ENCODE peak calls at places on chromosomes 5 and 9, in ten cellular contexts. Y is G401, A is neural crest cell, C is hypothalamus, M is cerebellar cortex, F is IMR-90, V is HFFc6, J is iPS DF 19.7, Q is EL, L is left lung. U is an unnamed sample.

GRCh38 chr5:96652769-96653455 is 9.3 kb upstream of the CAST start:
- DNase-seq in Y (no peak), A (no peak), C (no peak), M (no peak), F (peak), V (peak), J (no peak), Q (peak), L (no peak), U (no peak)

GRCh38 chr5:58983496-58983895 is 400.6 kb downstream of the RAB3C start:
- DNase-seq in Y (no peak), A (no peak), C (no peak), M (no peak), F (peak), V (no peak), J (no peak), Q (no peak), L (no peak), U (no peak)

GRCh38 chr9:95127249-95128176 is 190.0 kb downstream of the FANCC start:
- DNase-seq in Y (peak), A (peak), C (peak), M (peak), F (peak), V (peak), J (peak), Q (peak), L (peak), U (peak)

GRCh38 chr5:28301676-28302075 is 1263.3 kb upstream of the CDH9 start:
- DNase-seq in Y (no peak), A (no peak), C (no peak), M (no peak), F (peak), V (no peak), J (no peak), Q (peak), L (no peak), U (no peak)

GRCh38 chr9:111828193-111828592 is 33.5 kb upstream of the SHOC1 start:
- DNase-seq in Y (no peak), A (no peak), C (no peak), M (no peak), F (no peak), V (no peak), J (no peak), Q (peak), L (no peak), U (no peak)

GRCh38 chr5:145221416-145221815 is 613.7 kb downstream of the PRELID2 start:
- DNase-seq in Y (no peak), A (no peak), C (no peak), M (no peak), F (peak), V (no peak), J (no peak), Q (no peak), L (no peak), U (no peak)

GRCh38 chr5:149005077-149005892 is 57.6 kb downstream of the SH3TC2 start:
- DNase-seq in Y (no peak), A (no peak), C (no peak), M (no peak), F (peak), V (peak), J (no peak), Q (peak), L (no peak), U (no peak)

GRCh38 chr5:180135967-180136641 is 64.5 kb upstream of the RNF130 start:
- DNase-seq in Y (no peak), A (no peak), C (no peak), M (no peak), F (no peak), V (no peak), J (no peak), Q (no peak), L (peak), U (no peak)

GRCh38 chr9:5698810-5699556 is 70.1 kb downstream of the RIC1 start:
- DNase-seq in Y (no peak), A (no peak), C (no peak), M (no peak), F (peak), V (no peak), J (no peak), Q (no peak), L (no peak), U (no peak)

GRCh38 chr5:14980698-14981097 is 109.1 kb upstream of the ANKH start:
- DNase-seq in Y (no peak), A (no peak), C (no peak), M (no peak), F (no peak), V (no peak), J (no peak), Q (no peak), L (no peak), U (no peak)

GRCh38 chr5:159426694-159427093 is 96.4 kb upstream of the IL12B start:
- DNase-seq in Y (no peak), A (no peak), C (no peak), M (no peak), F (no peak), V (no peak), J (no peak), Q (no peak), L (no peak), U (no peak)

GRCh38 chr5:151037561-151038291 is 17.3 kb downstream of the GPX3 start:
- DNase-seq in Y (no peak), A (no peak), C (no peak), M (no peak), F (peak), V (peak), J (no peak), Q (peak), L (no peak), U (no peak)

GRCh38 chr5:154356256-154356655 is 89.5 kb upstream of the SAP30L start:
- DNase-seq in Y (no peak), A (no peak), C (no peak), M (no peak), F (peak), V (peak), J (no peak), Q (peak), L (no peak), U (no peak)

GRCh38 chr5:170631471-170632195 is 127.8 kb downstream of the KCNIP1 start:
- DNase-seq in Y (no peak), A (peak), C (peak), M (peak), F (no peak), V (no peak), J (no peak), Q (no peak), L (no peak), U (no peak)

GRCh38 chr9:21030389-21031035 is 928 bp downstream of the HACD4 start:
- DNase-seq in Y (peak), A (no peak), C (no peak), M (peak), F (peak), V (peak), J (no peak), Q (peak), L (no peak), U (no peak)

GRCh38 chr9:131276107-131276888 is at the start of gene FAM78A:
- DNase-seq in Y (no peak), A (no peak), C (no peak), M (no peak), F (no peak), V (no peak), J (no peak), Q (no peak), L (peak), U (no peak)

GRCh38 chr5:98458004-98458403 is 315.5 kb upstream of the RGMB start:
- DNase-seq in Y (no peak), A (no peak), C (no peak), M (no peak), F (peak), V (peak), J (no peak), Q (peak), L (no peak), U (no peak)

GRCh38 chr9:24436761-24437160 is 108.9 kb downstream of the IZUMO3 start:
- DNase-seq in Y (no peak), A (no peak), C (no peak), M (no peak), F (no peak), V (no peak), J (peak), Q (no peak), L (no peak), U (peak)

GRCh38 chr9:17936365-17936764 is 357.5 kb downstream of the SH3GL2 start:
- DNase-seq in Y (no peak), A (no peak), C (no peak), M (no peak), F (no peak), V (no peak), J (no peak), Q (no peak), L (no peak), U (no peak)

GRCh38 chr9:127583605-127584053 is 28.4 kb upstream of the STXBP1 start:
- DNase-seq in Y (no peak), A (no peak), C (no peak), M (no peak), F (peak), V (peak), J (no peak), Q (peak), L (no peak), U (no peak)

GRCh38 chr9:132798817-132799790 is 79.0 kb downstream of the AK8 start:
- DNase-seq in Y (no peak), A (no peak), C (no peak), M (no peak), F (no peak), V (no peak), J (no peak), Q (peak), L (no peak), U (no peak)

GRCh38 chr5:68484307-68485068 is 268.9 kb downstream of the PIK3R1 start:
- DNase-seq in Y (no peak), A (no peak), C (no peak), M (no peak), F (peak), V (peak), J (no peak), Q (peak), L (no peak), U (no peak)

GRCh38 chr5:131709043-131709442 is 74.0 kb upstream of the RAPGEF6 start:
- DNase-seq in Y (no peak), A (no peak), C (no peak), M (no peak), F (no peak), V (no peak), J (no peak), Q (no peak), L (no peak), U (no peak)

GRCh38 chr5:102294996-102295395 is 1.1 kb downstream of the SLCO4C1 start:
- DNase-seq in Y (no peak), A (no peak), C (no peak), M (no peak), F (no peak), V (no peak), J (no peak), Q (no peak), L (no peak), U (no peak)

GRCh38 chr9:130337784-130338380 is 72.3 kb downstream of the HMCN2 start:
- DNase-seq in Y (no peak), A (no peak), C (no peak), M (no peak), F (no peak), V (no peak), J (no peak), Q (no peak), L (peak), U (no peak)

GRCh38 chr5:86175224-86175623 is 442.5 kb upstream of the COX7C start:
- DNase-seq in Y (no peak), A (no peak), C (no peak), M (no peak), F (no peak), V (no peak), J (no peak), Q (no peak), L (no peak), U (no peak)

GRCh38 chr9:92444841-92445240 is 20.6 kb upstream of the OMD start:
- DNase-seq in Y (no peak), A (no peak), C (no peak), M (no peak), F (no peak), V (no peak), J (no peak), Q (no peak), L (no peak), U (no peak)

GRCh38 chr9:122158202-122158601 is 1.4 kb downstream of the NDUFA8 start:
- DNase-seq in Y (peak), A (peak), C (no peak), M (peak), F (peak), V (peak), J (no peak), Q (peak), L (no peak), U (peak)

GRCh38 chr5:79802995-79803394 is 113.4 kb downstream of the CMYA5 start:
- DNase-seq in Y (no peak), A (no peak), C (no peak), M (no peak), F (peak), V (no peak), J (no peak), Q (no peak), L (no peak), U (no peak)

GRCh38 chr9:88628811-88629210 is 93.8 kb downstream of the NXNL2 start:
- DNase-seq in Y (no peak), A (no peak), C (no peak), M (no peak), F (peak), V (no peak), J (no peak), Q (no peak), L (no peak), U (no peak)

GRCh38 chr9:83304686-83305085 is 233.5 kb downstream of the FRMD3 start:
- DNase-seq in Y (peak), A (no peak), C (peak), M (peak), F (peak), V (no peak), J (no peak), Q (peak), L (no peak), U (no peak)

GRCh38 chr5:65480306-65480865 is 1.3 kb downstream of the ADAMTS6 start:
- DNase-seq in Y (peak), A (no peak), C (peak), M (peak), F (peak), V (peak), J (no peak), Q (peak), L (no peak), U (no peak)

GRCh38 chr9:19424176-19424779 is 15.5 kb downstream of the ACER2 start:
- DNase-seq in Y (no peak), A (no peak), C (no peak), M (no peak), F (no peak), V (no peak), J (no peak), Q (no peak), L (no peak), U (no peak)

GRCh38 chr5:123211084-123211483 is 122.0 kb downstream of the PRDM6 start:
- DNase-seq in Y (no peak), A (no peak), C (no peak), M (no peak), F (no peak), V (no peak), J (no peak), Q (no peak), L (no peak), U (no peak)

GRCh38 chr5:138029944-138030343 is 2.9 kb downstream of the FAM13B start:
- DNase-seq in Y (no peak), A (no peak), C (no peak), M (no peak), F (no peak), V (no peak), J (no peak), Q (no peak), L (no peak), U (no peak)